ENCODE peak calls at places on chromosomes 13 and 19, in ten cellular contexts. V is T-cell; Q is nephron progenitor cell; S is substantia nigra; B is left lobe of liver; P is IMR-90; N is stimulated activated CD4-positive, alpha-beta T cell treated with anti-CD3 and anti-CD28 coated beads, Interleukin-4, amount 100 ng/mL, for 1 hour; C is cardiac fibroblast; U is T-helper 1 cell; X is effector memory CD4-positive, alpha-beta T cell. L is an unnamed sample.

GRCh38 chr13:48233886-48234488 is 981 bp downstream of the ITM2B start:
- DNase-seq in V (no peak), Q (no peak), S (no peak), B (no peak), P (peak; percentile 61), N (no peak), C (peak; percentile 72), U (no peak), X (no peak), L (no peak)

GRCh38 chr19:30881986-30882385 is 467.2 kb downstream of the TSHZ3 start:
- DNase-seq in V (no peak), Q (no peak), S (no peak), B (peak; percentile 26), P (no peak), N (no peak), C (no peak), U (no peak), X (no peak), L (no peak)

GRCh38 chr13:42215578-42216421 is 56.2 kb upstream of the AKAP11 start:
- DNase-seq in V (no peak), Q (peak; percentile 14), S (no peak), B (no peak), P (peak; percentile 60), N (peak; percentile 3), C (peak; percentile 63), U (no peak), X (no peak), L (no peak)

GRCh38 chr13:78197231-78197630 is 278.6 kb upstream of the EDNRB start:
- DNase-seq in V (no peak), Q (no peak), S (no peak), B (no peak), P (peak; percentile 4), N (no peak), C (no peak), U (no peak), X (no peak), L (no peak)

GRCh38 chr13:74101436-74101835 is 32.8 kb downstream of the KLF12 start:
- DNase-seq in V (no peak), Q (no peak), S (no peak), B (no peak), P (no peak), N (no peak), C (no peak), U (no peak), X (no peak), L (no peak)

GRCh38 chr13:107743523-107743922 is 471.8 kb downstream of the LIG4 start:
- DNase-seq in V (no peak), Q (no peak), S (no peak), B (no peak), P (peak; percentile 57), N (no peak), C (no peak), U (no peak), X (no peak), L (no peak)

GRCh38 chr13:33289966-33290365 is 4.4 kb upstream of the STARD13 start:
- DNase-seq in V (no peak), Q (no peak), S (no peak), B (no peak), P (peak; percentile 66), N (no peak), C (peak; percentile 45), U (no peak), X (no peak), L (no peak)

GRCh38 chr19:52248256-52248655 is 21.1 kb upstream of the ZNF766 start:
- DNase-seq in V (peak; percentile 58), Q (peak; percentile 6), S (peak; percentile 15), B (no peak), P (peak; percentile 33), N (peak; percentile 67), C (peak; percentile 42), U (peak; percentile 34), X (peak; percentile 17), L (peak; percentile 54)

GRCh38 chr13:18995259-18995873 is 186.3 kb downstream of the TUBA3C start:
- DNase-seq in V (no peak), Q (no peak), S (no peak), B (peak; percentile 85), P (no peak), N (no peak), C (no peak), U (no peak), X (no peak), L (no peak)